ENCODE peak calls at places on chromosomes 2 and 18, in ten cellular contexts. Y is activated T-helper 9 cell treated with anti-CD3 and anti-CD28 coated beads, Interleukin-2, amount 50 U/mL, for 16 hours; Z is IMR-90; J is activated CD4-positive, alpha-beta T cell treated with anti-CD3 and anti-CD28 coated beads, Interleukin-2, amount 50 U/mL, for 1 hour; P is NCI-H345; G is fibroblast of the conjunctiva; Q is iris pigment epithelial cell; X is stimulated activated CD4-positive, alpha-beta T cell treated with anti-CD3 and anti-CD28 coated beads, Interleukin-2, amount 100 ng/mL, for 48 hours; N is GM04503; R is HEK293T. T is an unnamed sample.

GRCh38 chr18:285817-286216 is 18.0 kb upstream of the THOC1 start:
- DNase-seq in P (no peak), Z (no peak), N (no peak), X (no peak), G (no peak), J (no peak), Y (no peak), Q (no peak), R (no peak), T (no peak)

GRCh38 chr18:35616664-35617423 is 35.3 kb downstream of the GALNT1 start:
- DNase-seq in Z (peak), X (peak), G (peak), P (no peak), R (peak), Q (peak), J (peak), Y (peak), N (no peak), T (peak)

GRCh38 chr2:223835701-223836532 is 1.5 kb downstream of the AP1S3 start:
- DNase-seq in X (no peak), Y (no peak), Q (no peak), Z (no peak), R (no peak), G (no peak), J (no peak), N (no peak), P (no peak), T (no peak)

GRCh38 chr2:179837408-179837807 is 24.0 kb downstream of the ZNF385B start:
- DNase-seq in X (no peak), N (peak), Z (peak), R (no peak), P (no peak), J (no peak), Y (no peak), G (no peak), Q (peak), T (peak)

GRCh38 chr2:144244938-144245337 is 275.0 kb downstream of the ZEB2 start:
- DNase-seq in Y (no peak), P (no peak), Z (no peak), G (no peak), R (no peak), J (no peak), N (no peak), Q (no peak), X (no peak), T (no peak)

GRCh38 chr2:197073701-197074433 is 147.4 kb upstream of the PGAP1 start:
- DNase-seq in N (no peak), J (no peak), P (no peak), X (no peak), R (no peak), Y (no peak), Z (no peak), Q (peak), G (no peak), T (no peak)

GRCh38 chr18:59705145-59705544 is 7.9 kb upstream of the CCBE1 start:
- DNase-seq in N (no peak), J (no peak), R (no peak), X (no peak), P (no peak), Z (peak), Y (no peak), Q (no peak), G (no peak), T (peak)

GRCh38 chr18:961644-962355 is 57.1 kb downstream of the ADCYAP1 start:
- DNase-seq in N (peak), R (peak), Z (peak), P (peak), Y (peak), Q (peak), G (peak), X (peak), J (peak), T (peak)

GRCh38 chr2:45625824-45626223 is 14.8 kb upstream of the SRBD1 start:
- DNase-seq in N (no peak), X (no peak), G (no peak), Y (no peak), Q (no peak), J (no peak), Z (no peak), R (no peak), P (no peak), T (no peak)

GRCh38 chr2:28997237-28997846 is 16.2 kb downstream of the TOGARAM2 start:
- DNase-seq in Z (peak), N (no peak), X (no peak), G (no peak), P (no peak), R (no peak), Q (no peak), Y (no peak), J (no peak), T (peak)

GRCh38 chr2:29627366-29627765 is 294.0 kb downstream of the ALK start:
- DNase-seq in N (peak), J (no peak), R (no peak), X (no peak), Y (no peak), P (no peak), Z (peak), G (peak), Q (peak), T (peak)

GRCh38 chr18:59885579-59886163 is 14.1 kb upstream of the PMAIP1 start:
- DNase-seq in X (no peak), N (peak), Z (peak), Y (no peak), P (no peak), G (no peak), R (no peak), Q (peak), J (no peak), T (peak)

GRCh38 chr2:232537079-232537478 is 2.4 kb upstream of the CHRNG start:
- DNase-seq in Z (no peak), N (no peak), Y (no peak), J (no peak), P (no peak), G (no peak), Q (no peak), X (no peak), R (peak), T (no peak)

GRCh38 chr2:204072443-204073324 is 136.1 kb downstream of the ICOS start:
- DNase-seq in R (peak), Z (no peak), G (no peak), J (peak), N (no peak), P (peak), X (peak), Q (peak), Y (peak), T (peak)

GRCh38 chr18:26867471-26867870 is 2.0 kb upstream of the AQP4 start:
- DNase-seq in J (no peak), Y (no peak), R (no peak), Q (no peak), G (no peak), N (no peak), Z (no peak), X (no peak), P (no peak), T (no peak)

GRCh38 chr18:63105636-63106316 is 213.8 kb downstream of the BCL2 start:
- DNase-seq in P (no peak), N (no peak), J (no peak), R (no peak), Y (no peak), Q (no peak), Z (no peak), G (no peak), X (no peak), T (no peak)

GRCh38 chr2:42957109-42958035 is 165.0 kb upstream of the HAAO start:
- DNase-seq in Q (peak), N (no peak), X (no peak), Z (peak), Y (no peak), P (no peak), G (no peak), J (no peak), R (no peak), T (no peak)

T was measured in mesenchymal stem cell.